ENCODE peak calls at places on chromosomes 3 and 15, in ten cellular contexts. S, J, Q, M, I, K, E, A, C and D are unnamed samples.

GRCh38 chr3:18194431-18194830 is 230.7 kb downstream of the SATB1 start:
- DNase-seq in M (no peak), A (peak), J (peak), E (no peak), C (no peak), S (no peak), Q (no peak), I (no peak), K (peak), D (no peak)

GRCh38 chr3:124292329-124292728 is 300.4 kb upstream of the ROPN1 start:
- DNase-seq in J (no peak), S (no peak), A (no peak), I (no peak), C (no peak), M (no peak), Q (no peak), K (no peak), E (no peak), D (no peak)

GRCh38 chr3:101381809-101382208 is 61.4 kb upstream of the IMPG2 start:
- DNase-seq in M (no peak), Q (no peak), J (peak), I (no peak), E (no peak), C (no peak), K (no peak), S (no peak), A (peak), D (peak)

GRCh38 chr3:20074226-20075063 is 34.2 kb downstream of the KAT2B start:
- DNase-seq in Q (no peak), C (no peak), J (peak), E (no peak), I (no peak), A (no peak), M (no peak), S (no peak), K (no peak), D (no peak)

GRCh38 chr3:123294296-123294938 is 92.7 kb downstream of the SEC22A start:
- DNase-seq in M (no peak), Q (peak), I (no peak), K (no peak), C (no peak), J (no peak), S (no peak), A (no peak), E (no peak), D (no peak)

GRCh38 chr15:69439623-69440022 is 13.0 kb upstream of the RPLP1 start:
- DNase-seq in M (no peak), C (no peak), I (no peak), A (no peak), K (no peak), E (no peak), Q (no peak), S (no peak), J (no peak), D (no peak)

GRCh38 chr15:65189102-65189740 is 4.1 kb upstream of the CLPX start:
- DNase-seq in K (peak), C (no peak), Q (no peak), E (no peak), I (no peak), M (no peak), A (peak), S (no peak), J (peak), D (peak)

GRCh38 chr3:9121366-9121765 is 128.1 kb downstream of the SRGAP3 start:
- DNase-seq in I (no peak), K (no peak), J (no peak), Q (no peak), S (no peak), C (no peak), E (no peak), M (no peak), A (no peak), D (no peak)

GRCh38 chr15:67821784-67822451 is 3.4 kb upstream of the SKOR1 start:
- DNase-seq in I (no peak), J (no peak), C (no peak), S (no peak), M (no peak), Q (peak), K (no peak), E (no peak), A (no peak), D (no peak)

DNA sequence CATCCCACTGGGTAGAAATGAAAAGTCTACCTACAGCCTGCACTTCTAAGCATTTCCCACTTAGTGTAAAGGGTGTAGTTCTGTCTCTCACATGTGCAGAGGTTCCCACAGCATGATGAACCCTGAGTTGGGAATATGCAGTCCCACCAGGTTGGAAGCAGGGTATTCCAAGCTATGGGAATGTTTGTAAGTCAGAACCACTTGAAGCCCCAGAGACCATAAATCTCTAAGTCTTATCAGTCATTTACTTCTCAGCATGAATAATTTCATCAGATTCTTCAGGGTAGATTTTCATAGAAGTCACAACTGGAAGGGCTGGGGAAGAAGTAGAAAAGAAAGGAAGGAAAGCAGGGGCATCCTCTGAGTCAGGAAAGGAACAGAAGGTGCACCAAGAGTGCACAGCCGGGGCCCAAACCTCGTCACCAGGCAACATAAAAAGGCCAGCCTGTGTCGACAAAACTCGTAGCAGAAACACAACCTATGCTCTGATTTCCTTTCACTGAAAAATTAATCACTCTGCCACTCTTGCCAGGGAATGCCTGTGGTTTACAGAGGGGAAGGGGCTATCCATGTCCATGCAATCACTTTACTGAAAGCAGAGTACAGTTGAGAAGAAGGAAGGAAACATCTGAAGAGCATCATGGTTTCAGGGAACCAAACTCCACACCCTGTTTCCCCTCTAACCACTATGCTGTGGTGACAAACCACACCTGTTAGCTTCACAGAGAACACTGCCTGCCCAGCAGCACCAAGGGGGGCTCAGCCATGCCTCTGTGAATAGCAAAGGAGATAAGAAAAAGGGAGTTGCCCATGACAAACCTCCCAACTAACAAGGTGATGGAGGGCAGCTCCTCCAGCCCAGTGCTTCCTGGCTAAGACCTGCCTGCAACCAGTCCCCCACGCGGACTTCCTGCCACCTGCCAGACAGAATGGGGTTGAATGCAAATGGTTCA is 40.5 kb downstream of the SH3BP5 start:
- DNase-seq in Q (no peak), J (no peak), S (peak), C (peak), A (peak), K (no peak), I (no peak), M (no peak), E (no peak), D (no peak)
- H3K4me3 ChIP-seq in Q (no peak), J (no peak), S (peak), C (no peak), A (no peak), K (no peak), I (no peak), M (no peak), E (no peak), D (no peak)

GRCh38 chr3:70383360-70383831 is 71.0 kb upstream of the MDFIC2 start:
- DNase-seq in A (no peak), Q (no peak), I (no peak), J (peak), E (no peak), M (no peak), C (no peak), K (no peak), S (no peak), D (no peak)
- H3K4me3 ChIP-seq in A (no peak), Q (no peak), I (no peak), J (no peak), E (no peak), M (no peak), C (no peak), K (no peak), S (no peak), D (no peak)

GRCh38 chr15:32683231-32683630 is 34.6 kb upstream of the GREM1 start:
- DNase-seq in K (no peak), C (no peak), J (no peak), S (no peak), A (no peak), E (no peak), Q (no peak), I (no peak), M (no peak), D (no peak)

GRCh38 chr15:32683906-32684584 is 33.8 kb upstream of the GREM1 start:
- DNase-seq in E (no peak), A (peak), K (peak), S (no peak), M (no peak), Q (no peak), J (peak), C (no peak), I (no peak), D (peak)

GRCh38 chr15:32687556-32687955 is 30.2 kb upstream of the GREM1 start:
- DNase-seq in M (no peak), C (no peak), I (no peak), J (peak), Q (no peak), E (no peak), S (no peak), A (no peak), K (peak), D (peak)

GRCh38 chr15:32685576-32685975 is 32.2 kb upstream of the GREM1 start:
- DNase-seq in E (no peak), A (no peak), K (peak), M (no peak), S (no peak), Q (no peak), C (no peak), I (no peak), J (peak), D (peak)

GRCh38 chr15:32682569-32682968 is 35.2 kb upstream of the GREM1 start:
- DNase-seq in I (no peak), M (no peak), A (no peak), K (peak), Q (no peak), J (peak), C (no peak), E (no peak), S (no peak), D (peak)
- H3K4me3 ChIP-seq in I (no peak), M (no peak), A (no peak), K (no peak), Q (no peak), J (no peak), C (no peak), E (no peak), S (no peak), D (no peak)

GRCh38 chr3:127134887-127135240 is 58.1 kb upstream of the PRR23E start:
- DNase-seq in A (no peak), S (no peak), E (no peak), M (no peak), C (no peak), K (no peak), I (no peak), J (no peak), Q (no peak), D (no peak)
- H3K4me3 ChIP-seq in A (no peak), S (no peak), E (peak), M (no peak), C (no peak), K (no peak), I (peak), J (no peak), Q (peak), D (no peak)

GRCh38 chr15:74956648-74957300 is at the start of gene RPP25:
- DNase-seq in J (peak), S (peak), A (peak), I (peak), E (peak), M (peak), C (peak), Q (peak), K (peak), D (peak)

GRCh38 chr15:74955796-74956647 is 550 bp downstream of the RPP25 start:
- DNase-seq in Q (peak), C (peak), A (peak), K (no peak), M (peak), J (peak), S (peak), I (peak), E (peak), D (no peak)

GRCh38 chr15:74957301-74958035 is 896 bp upstream of the RPP25 start:
- DNase-seq in I (no peak), J (no peak), S (no peak), C (peak), Q (peak), A (no peak), M (no peak), E (peak), K (no peak), D (no peak)

GRCh38 chr15:74954515-74954914 is 2.1 kb downstream of the RPP25 start:
- DNase-seq in K (no peak), E (no peak), J (no peak), Q (no peak), A (no peak), S (no peak), M (peak), I (no peak), C (no peak), D (peak)

DNA sequence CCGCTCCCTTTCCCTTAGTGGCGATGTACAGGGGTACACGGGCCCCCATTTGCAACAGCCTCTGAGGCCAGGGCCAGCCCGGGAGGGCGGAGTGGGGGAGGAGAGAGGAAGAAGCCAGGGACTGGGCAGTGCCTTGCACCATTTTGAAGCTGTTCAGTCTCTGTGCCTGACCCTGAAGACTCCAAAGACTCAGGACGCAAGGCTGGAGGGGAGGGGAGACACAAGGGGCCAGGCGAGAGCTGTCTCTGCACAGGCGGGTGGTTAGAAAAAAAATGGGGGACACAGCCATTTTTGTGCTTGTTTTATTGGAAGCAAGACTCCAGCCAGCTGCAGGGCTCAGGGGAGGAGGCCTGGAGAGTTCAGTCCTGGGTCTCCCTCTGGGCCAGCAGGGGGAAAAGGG is 1.6 kb downstream of the RPP25 start:
- DNase-seq in K (no peak), M (no peak), E (no peak), S (no peak), C (no peak), I (no peak), A (no peak), Q (no peak), J (no peak), D (no peak)
- H3K4me3 ChIP-seq in K (peak), M (peak), E (peak), S (no peak), C (no peak), I (no peak), A (no peak), Q (peak), J (peak), D (peak)

DNA sequence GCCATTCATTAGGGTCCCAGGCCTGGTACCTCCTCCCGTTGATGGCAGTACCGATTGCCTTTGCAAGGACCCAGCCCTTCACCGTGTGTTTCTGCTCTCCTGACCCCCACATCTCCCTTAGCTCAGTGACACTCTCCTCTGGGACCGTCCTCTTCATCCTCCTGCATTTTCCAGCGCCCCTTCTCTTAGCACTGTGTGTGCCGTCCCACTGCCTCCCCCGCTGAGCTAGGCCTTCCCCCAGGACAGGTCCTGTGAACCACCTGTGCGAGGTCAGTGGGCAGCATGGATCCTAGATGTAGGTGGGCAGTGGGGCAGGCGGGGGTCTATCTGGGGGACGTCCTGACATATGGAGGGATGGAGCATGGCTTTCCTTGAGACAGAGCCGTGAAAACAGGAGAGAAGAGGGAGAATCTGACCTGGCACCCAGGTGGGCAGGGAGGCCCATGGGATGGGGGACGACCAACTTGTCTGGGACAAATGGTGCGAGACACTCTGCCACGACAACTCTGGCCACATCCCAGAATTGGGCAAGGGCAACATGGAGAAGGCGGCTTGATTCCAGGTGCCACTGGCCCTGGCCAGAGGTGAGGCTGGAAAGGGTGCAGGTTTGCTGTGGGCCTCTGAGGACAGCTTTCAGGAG is 87.7 kb upstream of the ALDH1L1 start:
- DNase-seq in E (no peak), S (no peak), C (no peak), J (no peak), Q (peak), K (no peak), A (no peak), M (no peak), I (no peak), D (no peak)
- H3K4me3 ChIP-seq in E (peak), S (no peak), C (no peak), J (no peak), Q (peak), K (peak), A (no peak), M (peak), I (peak), D (peak)

GRCh38 chr3:14374444-14374883 is 27.9 kb upstream of the SLC6A6 start:
- DNase-seq in E (no peak), Q (peak), A (no peak), I (peak), S (no peak), M (no peak), K (no peak), C (no peak), J (peak), D (no peak)
- H3K4me3 ChIP-seq in E (no peak), Q (no peak), A (no peak), I (peak), S (no peak), M (no peak), K (no peak), C (no peak), J (no peak), D (no peak)

GRCh38 chr3:46947545-46947899 is 29.0 kb downstream of the CCDC12 start:
- DNase-seq in M (no peak), J (no peak), A (no peak), I (no peak), C (no peak), S (no peak), Q (no peak), K (no peak), E (no peak), D (no peak)

GRCh38 chr3:46950661-46951241 is 25.8 kb downstream of the CCDC12 start:
- DNase-seq in J (no peak), M (peak), E (no peak), Q (no peak), S (no peak), A (no peak), I (no peak), C (no peak), K (no peak), D (no peak)

GRCh38 chr3:46947981-46948791 is 28.4 kb downstream of the CCDC12 start:
- DNase-seq in C (peak), E (no peak), K (no peak), J (peak), Q (peak), S (peak), A (peak), M (no peak), I (no peak), D (peak)

GRCh38 chr3:46950177-46950576 is 26.4 kb downstream of the CCDC12 start:
- DNase-seq in I (no peak), E (no peak), Q (no peak), A (no peak), M (no peak), C (no peak), J (no peak), K (no peak), S (no peak), D (no peak)

DNA sequence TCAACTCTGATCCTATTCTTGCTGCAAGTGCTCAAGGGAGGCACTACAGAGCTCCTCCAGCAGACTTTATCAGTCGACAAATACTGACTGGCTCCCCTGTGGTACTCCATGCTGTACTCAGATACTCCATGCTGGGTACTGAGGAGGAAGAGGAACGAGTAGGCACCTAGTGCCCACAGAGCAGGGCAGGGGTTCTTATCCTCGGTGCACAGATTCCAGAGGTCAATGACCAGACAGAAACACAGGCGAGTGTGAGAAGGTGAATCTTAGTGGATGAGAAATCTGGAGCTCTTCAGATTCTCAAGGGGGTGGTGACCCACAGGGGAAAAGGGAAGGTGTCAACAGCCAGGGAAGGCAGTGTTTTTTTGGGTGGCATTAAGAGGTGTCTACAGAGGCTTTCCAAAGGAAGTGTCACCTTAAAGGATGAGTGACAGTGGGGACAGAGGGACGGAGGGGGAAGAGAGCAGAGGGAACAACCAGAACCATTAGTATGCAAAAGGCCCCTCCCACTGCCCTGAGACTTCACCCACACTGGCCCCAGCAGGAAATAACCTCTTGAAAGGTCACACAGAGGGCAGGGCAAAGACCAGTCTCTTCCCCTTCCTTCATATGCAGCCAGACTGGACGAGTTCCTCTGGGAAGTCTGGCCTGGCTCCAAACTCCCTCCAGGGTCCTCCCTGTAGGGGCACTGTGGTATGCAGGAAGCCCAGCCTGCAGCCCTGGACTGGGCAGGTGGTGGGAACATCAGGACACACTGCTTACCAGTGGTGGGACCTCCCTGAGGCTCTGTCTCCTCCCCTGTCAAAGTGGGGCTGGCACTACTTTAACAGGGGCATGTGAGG is 27.5 kb downstream of the CCDC12 start:
- DNase-seq in K (no peak), M (no peak), S (peak), C (peak), J (no peak), Q (no peak), I (no peak), A (peak), E (no peak), D (no peak)
- H3K4me3 ChIP-seq in K (no peak), M (no peak), S (peak), C (no peak), J (no peak), Q (no peak), I (no peak), A (no peak), E (no peak), D (no peak)